ENCODE peak calls at places on chromosome 1, in ten cellular contexts. G is hippocampal formation; X is D341Med; Q is iPS-NIHi11; C is activated naive CD4-positive, alpha-beta T cell; O is fibroblast of the conjunctiva; E is LoVo; F is stimulated activated CD8-positive, alpha-beta memory T cell treated with anti-CD3 and anti-CD28 coated beads, Interleukin-4, amount 100 ng/mL, for 4 hours; S is dermis blood vessel endothelial cell; J is pancreas. R is an unnamed sample.

GRCh38 chr1:167704767-167705166 is 17.0 kb upstream of the MPZL1 start:
- DNase-seq in G (no peak), E (no peak), C (no peak), F (no peak), J (no peak), S (no peak), O (no peak), Q (no peak), X (no peak), R (no peak)

GRCh38 chr1:101365186-101365585 is 128.4 kb downstream of the S1PR1 start:
- DNase-seq in E (no peak), F (no peak), Q (no peak), G (no peak), S (no peak), X (no peak), C (no peak), O (no peak), J (no peak), R (no peak)

GRCh38 chr1:172704446-172705176 is 45.7 kb downstream of the FASLG start:
- DNase-seq in F (no peak), Q (no peak), X (no peak), E (no peak), C (no peak), J (no peak), O (no peak), S (no peak), G (no peak), R (no peak)

GRCh38 chr1:11320153-11320936 is 47.3 kb downstream of the UBIAD1 start:
- DNase-seq in C (peak), O (no peak), Q (peak), S (peak), G (no peak), X (peak), E (no peak), J (no peak), F (no peak), R (no peak)

GRCh38 chr1:209858561-209859103 is 30.9 kb downstream of the UTP25 start:
- DNase-seq in E (no peak), J (no peak), O (no peak), Q (no peak), F (no peak), C (no peak), X (no peak), S (no peak), G (no peak), R (no peak)

GRCh38 chr1:183913556-183913955 is 108.6 kb downstream of the RGL1 start:
- DNase-seq in S (peak), X (no peak), G (no peak), E (no peak), C (no peak), J (no peak), F (no peak), Q (no peak), O (no peak), R (no peak)

GRCh38 chr1:227270554-227270953 is 47.7 kb downstream of the CDC42BPA start:
- DNase-seq in O (no peak), E (no peak), C (no peak), J (no peak), F (no peak), Q (no peak), S (no peak), X (no peak), G (no peak), R (no peak)

GRCh38 chr1:229237320-229237719 is 33.6 kb upstream of the RAB4A start:
- DNase-seq in J (no peak), X (no peak), E (no peak), F (no peak), S (no peak), G (no peak), O (no peak), Q (no peak), C (no peak), R (peak)

GRCh38 chr1:60283690-60284089 is 210.1 kb upstream of the C1orf87 start:
- DNase-seq in F (no peak), Q (no peak), O (no peak), G (no peak), J (peak), C (no peak), E (no peak), X (no peak), S (peak), R (no peak)

GRCh38 chr1:8090241-8090702 is 64.2 kb upstream of the ERRFI1 start:
- DNase-seq in Q (no peak), J (no peak), C (no peak), O (peak), F (no peak), E (peak), S (peak), X (no peak), G (no peak), R (no peak)

GRCh38 chr1:151455966-151456365 is 3.3 kb downstream of the POGZ start:
- DNase-seq in C (no peak), X (no peak), J (no peak), S (no peak), F (no peak), O (no peak), G (no peak), E (no peak), Q (no peak), R (no peak)

GRCh38 chr1:75134939-75135828 is 996 bp downstream of the LHX8 start:
- DNase-seq in J (no peak), O (no peak), S (peak), Q (no peak), E (no peak), X (no peak), C (no peak), F (no peak), G (no peak), R (no peak)

GRCh38 chr1:8629241-8630091 is 188.0 kb downstream of the RERE start:
- DNase-seq in G (peak), F (no peak), C (no peak), Q (no peak), J (no peak), S (no peak), E (no peak), X (no peak), O (no peak), R (no peak)

GRCh38 chr1:81937791-81938450 is 137.2 kb downstream of the ADGRL2 start:
- DNase-seq in F (no peak), X (no peak), C (no peak), J (no peak), S (no peak), Q (no peak), E (no peak), O (no peak), G (no peak), R (no peak)

GRCh38 chr1:96772349-96772748 is 50.8 kb downstream of the PTBP2 start:
- DNase-seq in J (no peak), C (no peak), F (no peak), S (no peak), X (no peak), Q (no peak), G (no peak), O (no peak), E (no peak), R (no peak)

GRCh38 chr1:180204231-180204630 is 25.8 kb upstream of the LHX4 start:
- DNase-seq in J (no peak), G (no peak), O (no peak), E (no peak), S (no peak), Q (no peak), F (no peak), C (no peak), X (no peak), R (no peak)

GRCh38 chr1:40782371-40782956 is 1.1 kb upstream of the KCNQ4 start:
- DNase-seq in F (no peak), G (no peak), J (no peak), E (no peak), O (no peak), C (no peak), X (no peak), S (peak), Q (no peak), R (peak)

GRCh38 chr1:147077081-147077480 is 95.2 kb downstream of the PRKAB2 start:
- DNase-seq in S (no peak), G (no peak), X (no peak), O (no peak), Q (no peak), C (no peak), F (no peak), J (no peak), E (no peak), R (no peak)

R was measured in HT-29.